ENCODE peak calls at places on chromosome 2, in five cellular contexts. J is AG04449, H is GF-D8, K is activated gamma-delta T cell treated with Interleukin-2 at 50 U/mL for 16 hours, A is hepatic stellate cell. Y is an unnamed sample.

GRCh38 chr2:237972211-237972610 is 5.4 kb downstream of the UBE2F start:
- DNase-seq in J (no peak), H (no peak), K (no peak), A (no peak), Y (no peak)

GRCh38 chr2:161384864-161385263 is 31.2 kb upstream of the TBR1 start:
- DNase-seq in J (no peak), H (no peak), K (no peak), A (no peak), Y (peak; percentile 39)

GRCh38 chr2:153710128-153710527 is 161.6 kb upstream of the GALNT13 start:
- DNase-seq in J (no peak), H (no peak), K (no peak), A (no peak), Y (no peak)

GRCh38 chr2:60676950-60677349 is 79.1 kb upstream of the PAPOLG start:
- DNase-seq in J (no peak), H (no peak), K (no peak), A (no peak), Y (no peak)

GRCh38 chr2:48944961-48945360 is 189.4 kb upstream of the LHCGR start:
- DNase-seq in J (no peak), H (no peak), K (no peak), A (no peak), Y (no peak)

GRCh38 chr2:84888401-84889276 is 7.8 kb upstream of the TRABD2A start:
- DNase-seq in J (no peak), H (peak; percentile 80), K (peak; percentile 51), A (no peak), Y (no peak)

GRCh38 chr2:7881038-7881437 is 800.8 kb upstream of the ID2 start:
- DNase-seq in J (no peak), H (no peak), K (no peak), A (no peak), Y (no peak)

GRCh38 chr2:29000954-29001353 is 19.9 kb downstream of the TOGARAM2 start:
- DNase-seq in J (no peak), H (no peak), K (no peak), A (no peak), Y (no peak)

GRCh38 chr2:6866239-6866745 is 585 bp upstream of the CMPK2 start:
- DNase-seq in J (no peak), H (no peak), K (peak; percentile 28), A (no peak), Y (no peak)

GRCh38 chr2:99857867-99858444 is 284.4 kb downstream of the AFF3 start:
- DNase-seq in J (no peak), H (no peak), K (no peak), A (no peak), Y (no peak)

GRCh38 chr2:65545818-65546217 is 113.4 kb upstream of the SPRED2 start:
- DNase-seq in J (no peak), H (no peak), K (no peak), A (peak; percentile 25), Y (no peak)

GRCh38 chr2:227297052-227297451 is 28.0 kb upstream of the MFF start:
- DNase-seq in J (no peak), H (no peak), K (no peak), A (no peak), Y (no peak)

GRCh38 chr2:130756041-130756720 is 841 bp downstream of the AMER3 start:
- DNase-seq in J (no peak), H (no peak), K (no peak), A (no peak), Y (peak; percentile 84)

Y was measured in retina.